ENCODE peak calls at places on chromosomes 12 and 14, in seven cellular contexts. W is CD4-positive, CD25-positive, alpha-beta regulatory T cell; H is esophagus squamous epithelium; I is GM23338; O is left ventricle myocardium inferior; M is mesenchymal stem cell; L is cardiac muscle cell. A is an unnamed sample.

GRCh38 chr12:49983892-49984291 is 11.1 kb downstream of the AQP6 start:
- DNase-seq in W (no peak), H (no peak), I (no peak), O (no peak), M (peak), L (peak), A (peak)

GRCh38 chr14:41449057-41449456 is 157.6 kb upstream of the LRFN5 start:
- DNase-seq in W (no peak), H (no peak), I (no peak), O (no peak), M (peak), L (no peak), A (no peak)

GRCh38 chr12:49882248-49882850 is 21.4 kb downstream of the FAIM2 start:
- DNase-seq in W (no peak), H (no peak), I (no peak), O (no peak), M (no peak), L (no peak), A (no peak)

GRCh38 chr14:23883684-23884540 is 69.7 kb upstream of the DHRS4 start:
- DNase-seq in W (no peak), H (no peak), I (peak), O (no peak), M (no peak), L (no peak), A (no peak)

GRCh38 chr12:40233741-40234367 is 9.1 kb downstream of the LRRK2 start:
- DNase-seq in W (no peak), H (no peak), I (no peak), O (no peak), M (no peak), L (no peak), A (no peak)

GRCh38 chr14:74474376-74474775 is 18.7 kb downstream of the NPC2 start:
- DNase-seq in W (no peak), H (no peak), I (no peak), O (no peak), M (no peak), L (no peak), A (no peak)

GRCh38 chr14:78074546-78074945 is 95.6 kb upstream of the NRXN3 start:
- DNase-seq in W (no peak), H (no peak), I (no peak), O (no peak), M (no peak), L (peak), A (no peak)

GRCh38 chr12:2422591-2422990 is 369.8 kb downstream of the CACNA1C start:
- DNase-seq in W (no peak), H (no peak), I (no peak), O (no peak), M (no peak), L (no peak), A (no peak)

GRCh38 chr14:64704743-64705405 is 650 bp downstream of the PLEKHG3 start:
- DNase-seq in W (no peak), H (no peak), I (no peak), O (no peak), M (peak), L (peak), A (no peak)

GRCh38 chr12:94879542-94879941 is 124.0 kb downstream of the NDUFA12 start:
- DNase-seq in W (no peak), H (no peak), I (peak), O (no peak), M (peak), L (peak), A (no peak)

GRCh38 chr12:26121841-26122680 is 2.8 kb downstream of the BHLHE41 start:
- DNase-seq in W (peak), H (no peak), I (peak), O (peak), M (peak), L (peak), A (no peak)

GRCh38 chr12:106962291-106962690 is 6.6 kb downstream of the TMEM263 start:
- DNase-seq in W (no peak), H (no peak), I (no peak), O (no peak), M (no peak), L (no peak), A (no peak)

GRCh38 chr12:78403136-78403535 is 461.4 kb upstream of the SYT1 start:
- DNase-seq in W (no peak), H (no peak), I (no peak), O (no peak), M (peak), L (no peak), A (peak)

GRCh38 chr12:102958073-102958829 is 777 bp downstream of the ASCL1 start:
- DNase-seq in W (no peak), H (no peak), I (peak), O (no peak), M (peak), L (peak), A (peak)

GRCh38 chr14:64971890-64972785 is at the start of gene RAB15:
- DNase-seq in W (peak), H (no peak), I (peak), O (peak), M (peak), L (peak), A (no peak)

GRCh38 chr12:12229556-12230092 is 37.2 kb downstream of the LRP6 start:
- DNase-seq in W (no peak), H (no peak), I (no peak), O (no peak), M (no peak), L (no peak), A (no peak)

GRCh38 chr12:31005944-31006361 is 67.7 kb upstream of the DDX11 start:
- DNase-seq in W (no peak), H (no peak), I (no peak), O (no peak), M (peak), L (no peak), A (peak)

GRCh38 chr14:81946808-81947798 is 413.4 kb upstream of the SEL1L start:
- DNase-seq in W (no peak), H (no peak), I (no peak), O (peak), M (no peak), L (no peak), A (no peak)

GRCh38 chr14:68789798-68790655 is 2.8 kb downstream of the ZFP36L1 start:
- DNase-seq in W (peak), H (no peak), I (peak), O (no peak), M (peak), L (no peak), A (peak)

GRCh38 chr14:28760431-28760996 is 6.1 kb upstream of the FOXG1 start:
- DNase-seq in W (no peak), H (no peak), I (no peak), O (no peak), M (no peak), L (no peak), A (no peak)

GRCh38 chr14:20417250-20418186 is 4.2 kb upstream of the TEP1 start:
- DNase-seq in W (no peak), H (no peak), I (no peak), O (no peak), M (no peak), L (no peak), A (no peak)

GRCh38 chr14:52661314-52661713 is 34.0 kb downstream of the ERO1A start:
- DNase-seq in W (no peak), H (no peak), I (no peak), O (no peak), M (no peak), L (no peak), A (no peak)

GRCh38 chr12:6044082-6044481 is 80.4 kb downstream of the VWF start:
- DNase-seq in W (no peak), H (no peak), I (no peak), O (no peak), M (no peak), L (no peak), A (no peak)

GRCh38 chr14:95327558-95328374 is 8.1 kb upstream of the CLMN start:
- DNase-seq in W (no peak), H (peak), I (no peak), O (no peak), M (no peak), L (no peak), A (no peak)

GRCh38 chr12:77352941-77353340 is 287.6 kb upstream of the E2F7 start:
- DNase-seq in W (no peak), H (no peak), I (no peak), O (no peak), M (no peak), L (no peak), A (peak)

GRCh38 chr12:131923260-131923659 is 5.8 kb upstream of the PUS1 start:
- DNase-seq in W (no peak), H (no peak), I (no peak), O (no peak), M (no peak), L (no peak), A (no peak)

GRCh38 chr12:28759334-28759733 is 389.7 kb upstream of the FAR2 start:
- DNase-seq in W (no peak), H (no peak), I (peak), O (no peak), M (peak), L (no peak), A (peak)

GRCh38 chr12:15520083-15520482 is 197.8 kb downstream of the PTPRO start:
- DNase-seq in W (no peak), H (no peak), I (peak), O (no peak), M (no peak), L (no peak), A (no peak)

GRCh38 chr14:36438883-36439282 is 81.1 kb downstream of the NKX2-1 start:
- DNase-seq in W (no peak), H (no peak), I (no peak), O (no peak), M (no peak), L (no peak), A (no peak)

GRCh38 chr12:95989504-95990123 is 6.5 kb downstream of the HAL start:
- DNase-seq in W (no peak), H (no peak), I (no peak), O (no peak), M (no peak), L (no peak), A (no peak)

GRCh38 chr12:94795520-94795919 is 145.2 kb upstream of the TMCC3 start:
- DNase-seq in W (no peak), H (no peak), I (peak), O (no peak), M (peak), L (no peak), A (peak)

DNA sequence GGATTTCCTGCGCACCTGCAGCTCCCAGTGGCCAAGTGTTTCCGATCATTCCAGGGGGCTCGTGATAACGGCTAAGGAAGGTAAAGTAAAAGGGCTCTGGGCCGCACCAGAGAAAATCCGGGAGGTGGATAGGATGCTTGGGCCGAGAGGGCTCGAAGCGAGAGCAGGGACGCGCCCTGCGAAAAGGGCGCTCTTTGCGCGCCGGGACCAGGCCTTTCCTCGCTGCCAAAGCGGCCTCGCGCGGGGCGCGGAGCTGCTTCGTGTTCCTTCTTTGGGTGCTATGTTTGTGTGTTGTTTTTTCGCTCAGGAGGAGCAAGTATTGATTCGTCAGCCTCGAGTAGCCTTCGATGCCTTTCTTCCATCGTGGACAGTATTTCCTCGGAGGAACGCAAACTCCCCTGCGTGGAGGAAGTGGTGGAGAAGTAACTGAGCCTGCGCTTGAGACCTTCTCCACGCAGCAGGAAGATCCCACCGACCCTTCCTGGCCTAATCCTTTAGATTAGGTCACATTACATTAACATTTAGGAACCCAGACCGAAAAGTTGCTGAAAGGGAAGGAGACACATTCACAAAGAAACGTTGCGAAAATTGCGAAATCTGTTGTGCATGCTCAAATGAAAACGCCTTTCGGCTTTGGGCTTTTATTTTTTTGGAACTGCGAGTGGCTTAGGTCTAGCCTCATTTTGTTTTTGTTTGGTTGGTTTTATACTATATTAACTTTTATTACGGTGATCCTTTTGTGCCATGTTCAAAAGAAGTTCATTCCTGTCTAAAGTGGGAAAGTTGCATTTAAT is 1.3 kb downstream of the MYF6 start:
- DNase-seq in W (no peak), H (no peak), I (peak), O (no peak), M (peak), L (peak), A (peak)
- H3K4me3 ChIP-seq in W (no peak), H (no peak), I (peak), O (peak), M (peak), L (peak), A (peak)

DNA sequence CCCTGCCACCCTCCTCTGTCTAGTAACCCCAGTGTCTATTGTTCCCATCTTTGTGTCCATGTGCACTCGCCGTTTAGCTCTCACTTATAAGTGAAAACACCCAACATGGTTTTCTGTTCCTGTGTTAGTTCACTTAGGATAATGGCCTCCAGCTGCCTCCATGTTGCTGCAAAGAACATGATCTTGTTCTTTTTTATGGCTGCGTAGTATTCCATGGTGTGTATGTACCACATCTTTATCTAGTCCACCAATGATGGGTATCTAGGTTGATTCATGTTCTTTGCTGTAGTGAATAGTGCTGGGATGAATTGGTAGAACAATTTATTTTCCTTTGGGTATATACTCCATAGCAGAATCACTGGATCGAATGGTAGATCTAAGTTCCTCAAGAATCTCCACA is 51.0 kb upstream of the RFLNA start:
- DNase-seq in W (no peak), H (no peak), I (no peak), O (no peak), M (no peak), L (no peak), A (no peak)
- H3K4me3 ChIP-seq in W (no peak), H (no peak), I (no peak), O (no peak), M (no peak), L (no peak), A (no peak)

DNA sequence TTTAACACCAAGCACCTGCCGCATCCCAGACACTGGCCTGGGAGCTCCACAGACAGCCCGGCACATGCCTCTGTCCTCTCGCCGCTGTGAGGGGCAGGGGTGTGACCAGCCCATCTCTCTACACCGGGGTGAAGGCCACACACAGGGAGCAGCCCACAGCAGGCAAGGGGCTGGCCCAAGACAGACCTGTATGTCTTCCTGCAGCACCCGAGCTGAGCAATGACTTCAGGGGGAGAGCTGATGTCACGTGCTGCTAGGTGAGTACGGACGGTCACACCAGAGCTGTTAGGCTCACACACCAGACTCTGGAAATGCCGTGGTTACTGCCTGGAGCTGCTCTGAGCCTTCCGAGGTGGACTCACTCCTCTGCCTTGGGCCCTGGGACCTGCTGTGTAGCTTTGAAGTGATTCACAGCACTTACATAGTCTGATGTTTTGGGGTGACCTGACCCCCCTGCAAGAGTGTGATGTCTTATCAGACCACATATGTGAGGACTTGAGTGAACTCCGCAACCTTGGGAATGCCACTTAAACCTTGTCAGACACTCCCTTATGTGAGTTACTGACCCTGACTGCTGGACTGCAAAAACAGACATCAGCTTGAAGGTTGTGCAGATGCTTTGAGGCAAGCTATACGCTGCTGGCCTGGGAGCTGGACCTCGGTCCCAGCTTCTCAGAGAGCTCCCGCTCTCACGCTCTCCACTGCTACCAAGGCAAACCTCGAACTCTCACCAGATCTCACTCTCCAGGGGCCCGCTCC is 1.8 kb downstream of the XRCC3 start:
- DNase-seq in W (no peak), H (no peak), I (no peak), O (no peak), M (no peak), L (no peak), A (no peak)
- H3K4me3 ChIP-seq in W (no peak), H (no peak), I (peak), O (no peak), M (no peak), L (no peak), A (no peak)

DNA sequence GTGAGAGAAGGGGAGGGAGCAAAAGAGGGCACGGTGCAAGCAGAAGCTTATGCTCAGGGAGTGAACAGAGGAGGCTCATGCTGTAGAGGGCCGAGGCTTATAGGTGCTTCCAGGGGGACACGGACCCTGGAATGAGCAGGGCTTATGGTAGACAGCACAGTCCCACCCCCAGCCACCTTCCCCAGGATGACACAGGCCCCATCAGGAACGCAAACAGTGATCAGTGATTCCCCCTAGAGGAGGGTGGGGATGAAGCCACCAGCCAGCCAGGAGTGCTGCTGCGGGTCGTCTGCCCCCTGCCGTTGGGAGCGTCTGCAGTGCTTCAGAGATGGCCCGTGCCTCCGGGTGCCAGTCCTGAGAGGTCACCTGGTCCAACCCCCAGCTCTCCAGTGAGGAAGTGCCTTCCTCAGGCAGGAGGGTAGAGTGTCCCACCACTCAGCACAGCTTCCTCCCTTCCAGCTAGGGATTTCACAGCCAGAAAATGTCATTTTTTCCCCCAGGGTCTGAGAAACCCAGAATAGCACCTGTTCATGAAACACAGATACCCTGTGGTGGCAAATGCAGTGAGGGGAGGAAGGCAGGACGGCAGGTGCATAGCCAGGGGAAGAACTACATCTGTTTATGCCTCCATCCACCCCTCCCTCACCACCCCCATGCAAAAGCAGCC is 60.7 kb downstream of the SLC6A12 start:
- DNase-seq in W (peak), H (no peak), I (peak), O (peak), M (peak), L (peak), A (peak)
- H3K4me3 ChIP-seq in W (no peak), H (no peak), I (no peak), O (no peak), M (no peak), L (no peak), A (no peak)

DNA sequence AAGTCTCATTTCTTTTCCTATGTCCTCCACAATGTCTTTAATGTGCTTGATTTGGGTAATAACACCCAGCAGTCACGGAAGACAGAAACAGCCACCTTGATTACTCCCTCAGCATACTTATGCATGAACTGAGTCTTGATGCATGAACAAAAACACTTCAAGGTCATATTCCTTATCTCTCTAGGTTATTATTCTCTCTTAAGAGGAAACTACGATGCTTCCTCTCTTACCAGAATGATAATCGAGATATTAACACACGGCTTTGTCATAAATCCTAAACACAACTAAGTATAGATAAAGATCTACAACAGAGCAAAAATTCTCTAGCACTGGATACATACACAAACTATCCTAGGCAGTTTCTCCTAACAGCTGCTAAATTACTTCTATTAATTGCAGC is 583.5 kb upstream of the ATP2B1 start:
- DNase-seq in W (no peak), H (no peak), I (no peak), O (no peak), M (no peak), L (no peak), A (no peak)
- H3K4me3 ChIP-seq in W (no peak), H (no peak), I (no peak), O (no peak), M (no peak), L (no peak), A (no peak)